ENCODE peak calls at places on chromosomes 13 and 19, in four cellular contexts. P is K562, N is WTC11, E is A549. T is an unnamed sample.

GRCh38 chr13:23707674-23708073 is 137.5 kb downstream of the TNFRSF19 start:
- DNase-seq in P (no peak), N (no peak), E (no peak), T (no peak)

GRCh38 chr13:38265135-38265497 is 84.5 kb upstream of the UFM1 start:
- DNase-seq in P (no peak), N (no peak), E (no peak), T (no peak)

GRCh38 chr13:75566658-75567057 is 17.1 kb downstream of the UCHL3 start:
- DNase-seq in P (no peak), N (no peak), E (peak), T (peak)

GRCh38 chr13:93522486-93522885 is 295.9 kb downstream of the GPC6 start:
- DNase-seq in P (no peak), N (no peak), E (no peak), T (no peak)

GRCh38 chr13:82772802-82773201 is 1109.5 kb downstream of the SLITRK1 start:
- DNase-seq in P (no peak), N (no peak), E (no peak), T (no peak)

GRCh38 chr19:2711175-2711936 is 8.9 kb upstream of the GNG7 start:
- DNase-seq in P (no peak), N (no peak), E (no peak), T (no peak)

GRCh38 chr13:110293037-110293436 is 13.9 kb downstream of the COL4A1 start:
- DNase-seq in P (no peak), N (no peak), E (no peak), T (no peak)

GRCh38 chr19:2782357-2782935 is 627 bp downstream of the SGTA start:
- DNase-seq in P (no peak), N (no peak), E (no peak), T (no peak)

GRCh38 chr13:109672545-109672944 is 113.8 kb downstream of the IRS2 start:
- DNase-seq in P (no peak), N (no peak), E (no peak), T (no peak)

GRCh38 chr13:75908137-75908536 is 272.0 kb downstream of the LMO7 start:
- DNase-seq in P (no peak), N (no peak), E (no peak), T (no peak)

GRCh38 chr19:27774827-27775226 is 1438.1 kb downstream of the UQCRFS1 start:
- DNase-seq in P (peak), N (peak), E (no peak), T (peak)

GRCh38 chr19:55145241-55145640 is 3.8 kb downstream of the TNNT1 start:
- DNase-seq in P (peak), N (no peak), E (no peak), T (no peak)

DNA sequence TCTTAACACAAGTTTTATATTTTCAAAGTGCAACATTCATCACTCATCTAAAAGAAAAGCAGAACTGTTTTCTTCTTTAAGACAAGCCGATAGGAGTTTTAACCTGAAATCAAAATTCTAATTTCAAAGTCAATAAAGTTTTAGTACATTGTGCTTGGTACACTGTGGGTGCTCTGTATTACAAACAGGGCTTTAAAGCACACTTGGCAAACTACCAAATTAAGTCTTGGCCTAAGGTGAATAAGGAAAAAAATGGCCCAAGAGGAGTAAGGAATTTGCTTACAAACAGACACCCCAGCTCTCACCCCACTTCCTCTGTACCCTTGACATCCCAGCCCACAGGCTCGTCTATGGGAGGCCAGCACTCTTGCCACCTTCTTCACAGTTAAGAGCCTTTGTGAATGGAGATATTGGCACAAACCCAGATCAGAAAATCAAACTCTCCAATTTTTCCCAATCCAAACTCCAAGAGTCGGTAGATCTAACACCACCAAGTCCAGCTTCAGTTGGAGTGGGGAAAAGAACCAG is 66.0 kb downstream of the ABCC4 start:
- DNase-seq in P (no peak), N (no peak), E (no peak), T (no peak)
- TF ChIP-seq NR3C1 in P (no peak), N (no peak), E (no peak), T (no peak)

DNA sequence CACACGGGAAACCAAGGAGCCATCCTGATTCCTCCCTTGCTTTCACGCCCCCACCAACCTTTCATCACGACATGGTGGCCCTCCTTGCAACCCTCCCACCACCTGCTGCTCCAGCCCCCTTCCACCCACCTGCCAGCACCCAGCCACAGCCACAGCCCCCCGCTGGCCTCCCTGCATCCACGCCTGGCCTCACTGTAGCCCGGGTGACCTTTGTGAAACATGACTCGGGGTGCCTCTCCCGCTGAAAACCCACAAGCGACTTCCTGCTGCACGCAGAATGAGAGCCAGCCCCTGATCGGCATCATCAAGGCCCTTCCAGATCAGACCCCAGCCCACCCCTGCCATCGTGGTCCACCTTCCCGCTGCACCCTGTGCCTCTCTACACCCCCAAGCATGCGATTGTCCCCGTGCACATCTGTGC is 14.9 kb downstream of the POP4 start:
- DNase-seq in P (no peak), N (no peak), E (no peak), T (no peak)
- TF ChIP-seq NR3C1 in P (no peak), N (no peak), E (no peak), T (no peak)

GRCh38 chr13:50340566-50341287 is 325.5 kb downstream of the KCNRG start:
- DNase-seq in P (no peak), N (no peak), E (no peak), T (no peak)
- TF ChIP-seq NR3C1 in P (no peak), N (no peak), E (no peak), T (no peak)

DNA sequence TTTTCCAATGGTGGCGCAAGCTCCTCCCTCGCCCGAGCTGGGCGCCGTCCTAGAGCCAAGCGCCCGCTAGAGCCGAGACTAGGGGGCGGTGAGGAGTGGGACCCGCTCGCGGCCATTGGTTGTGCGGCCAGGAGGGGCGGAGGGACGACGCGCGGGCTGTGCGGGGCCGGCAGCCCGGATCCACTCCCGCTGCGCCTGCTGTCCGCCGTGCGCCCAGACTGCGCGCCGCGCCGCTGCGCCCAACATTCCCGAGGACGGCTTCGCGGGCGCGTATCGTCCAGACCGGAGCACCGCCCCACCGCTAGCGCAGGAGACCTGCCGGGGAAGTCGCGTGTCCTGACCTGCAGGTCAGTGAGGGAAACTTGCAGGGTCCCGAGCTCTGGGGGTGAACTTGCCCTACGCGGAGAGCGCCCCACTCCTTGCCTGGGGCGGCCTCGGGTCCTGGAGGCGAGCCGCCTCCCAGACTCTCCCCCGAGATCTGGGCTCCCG is at the start of gene SERTM1:
- DNase-seq in P (no peak), N (peak), E (no peak), T (no peak)
- TF ChIP-seq NR3C1 in P (no peak), N (no peak), E (no peak), T (no peak)

DNA sequence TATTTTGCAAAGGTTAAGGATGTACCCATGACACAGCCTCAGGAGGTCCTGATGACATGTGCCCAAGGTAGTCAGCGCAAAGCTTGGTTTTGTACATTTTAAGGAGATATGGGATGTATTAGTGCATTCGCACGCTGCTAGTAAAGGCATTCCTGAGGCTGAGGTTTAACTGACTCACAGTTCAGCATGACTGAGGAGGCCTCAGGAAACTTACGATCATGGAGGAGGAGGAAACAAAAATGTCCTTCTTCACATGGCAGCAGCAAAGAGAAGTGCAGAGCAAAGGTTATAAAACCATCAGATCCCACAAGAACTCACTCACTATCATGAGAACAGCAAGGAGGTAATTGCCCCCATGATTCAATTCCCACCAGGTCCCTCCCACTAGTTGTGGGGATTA is 1017.4 kb downstream of the EFNB2 start:
- DNase-seq in P (no peak), N (no peak), E (no peak), T (no peak)
- TF ChIP-seq NR3C1 in P (no peak), N (no peak), E (no peak), T (no peak)

DNA sequence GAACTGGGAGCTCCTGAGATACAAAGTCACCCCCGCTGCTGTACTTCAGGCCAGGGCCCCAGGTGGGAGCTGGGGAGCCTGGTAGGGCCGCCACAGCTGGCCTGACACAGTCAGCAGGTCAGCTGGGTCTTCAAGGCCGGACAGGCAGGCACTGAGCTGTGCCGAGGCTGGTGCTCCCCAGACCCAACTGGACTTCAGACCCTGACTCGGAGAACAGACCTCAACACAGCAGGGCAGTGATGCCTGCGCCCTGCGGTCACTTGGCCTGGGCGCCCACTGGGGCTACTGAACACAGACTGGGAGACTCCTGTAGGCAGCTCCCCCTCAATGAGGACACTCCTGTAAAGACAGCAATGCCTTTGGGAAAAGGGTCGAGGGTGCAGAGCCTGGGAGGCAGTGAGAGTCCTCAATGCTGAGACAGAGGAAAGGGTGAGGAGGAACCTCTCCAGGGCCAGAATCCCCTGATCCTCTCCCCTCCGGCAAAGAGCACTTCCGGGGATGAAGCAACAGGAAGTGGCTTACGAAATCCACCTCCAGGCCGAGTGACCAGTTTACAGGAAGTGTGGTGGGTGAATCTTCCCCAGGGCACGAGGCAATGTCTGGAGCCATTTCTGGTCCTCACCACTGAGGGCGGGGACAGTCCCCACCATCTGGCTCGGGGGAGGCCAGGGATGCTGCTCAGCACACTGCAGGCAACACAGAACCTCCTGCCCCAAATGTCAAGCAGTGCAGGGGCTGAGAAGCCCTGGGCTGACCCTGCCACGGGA is 40.8 kb upstream of the ISYNA1 start:
- DNase-seq in P (no peak), N (no peak), E (peak), T (peak)
- TF ChIP-seq NR3C1 in P (no peak), N (no peak), E (no peak), T (no peak)

GRCh38 chr19:50264483-50265186 is 61.2 kb downstream of the MYH14 start:
- DNase-seq in P (peak), N (no peak), E (peak), T (peak)

GRCh38 chr19:50268046-50268445 is 61.1 kb downstream of the KCNC3 start:
- DNase-seq in P (no peak), N (no peak), E (no peak), T (no peak)

GRCh38 chr19:50266041-50266440 is 62.6 kb downstream of the MYH14 start:
- DNase-seq in P (no peak), N (no peak), E (no peak), T (peak)

GRCh38 chr19:50268501-50268900 is 60.7 kb downstream of the KCNC3 start:
- DNase-seq in P (no peak), N (no peak), E (no peak), T (no peak)

DNA sequence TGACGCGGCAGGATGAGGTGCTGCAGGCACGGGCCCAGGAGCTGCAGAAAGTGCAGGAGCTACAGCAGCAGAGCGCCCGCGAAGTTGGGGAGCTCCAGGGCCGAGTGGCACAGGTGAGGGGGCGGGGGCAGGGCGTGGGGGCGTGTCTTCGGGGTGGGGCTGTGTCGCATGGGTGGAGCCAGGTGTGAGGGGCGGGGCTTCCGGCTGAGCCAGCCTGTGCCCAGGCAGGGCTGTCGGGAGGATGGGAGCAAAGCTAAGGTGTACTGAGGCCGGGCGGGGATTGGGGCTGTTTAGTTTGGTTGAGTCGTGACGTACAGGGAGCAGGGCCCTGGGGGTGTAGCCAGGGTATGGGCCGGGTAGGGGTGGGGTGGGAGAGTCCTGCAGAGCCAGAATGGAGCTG is 62.3 kb downstream of the KCNC3 start:
- DNase-seq in P (peak), N (peak), E (peak), T (no peak)
- TF ChIP-seq NR3C1 in P (no peak), N (no peak), E (no peak), T (no peak)

GRCh38 chr13:33276581-33276980 is 9.0 kb downstream of the STARD13 start:
- DNase-seq in P (no peak), N (no peak), E (no peak), T (no peak)
- TF ChIP-seq NR3C1 in P (no peak), N (no peak), E (no peak), T (no peak)

DNA sequence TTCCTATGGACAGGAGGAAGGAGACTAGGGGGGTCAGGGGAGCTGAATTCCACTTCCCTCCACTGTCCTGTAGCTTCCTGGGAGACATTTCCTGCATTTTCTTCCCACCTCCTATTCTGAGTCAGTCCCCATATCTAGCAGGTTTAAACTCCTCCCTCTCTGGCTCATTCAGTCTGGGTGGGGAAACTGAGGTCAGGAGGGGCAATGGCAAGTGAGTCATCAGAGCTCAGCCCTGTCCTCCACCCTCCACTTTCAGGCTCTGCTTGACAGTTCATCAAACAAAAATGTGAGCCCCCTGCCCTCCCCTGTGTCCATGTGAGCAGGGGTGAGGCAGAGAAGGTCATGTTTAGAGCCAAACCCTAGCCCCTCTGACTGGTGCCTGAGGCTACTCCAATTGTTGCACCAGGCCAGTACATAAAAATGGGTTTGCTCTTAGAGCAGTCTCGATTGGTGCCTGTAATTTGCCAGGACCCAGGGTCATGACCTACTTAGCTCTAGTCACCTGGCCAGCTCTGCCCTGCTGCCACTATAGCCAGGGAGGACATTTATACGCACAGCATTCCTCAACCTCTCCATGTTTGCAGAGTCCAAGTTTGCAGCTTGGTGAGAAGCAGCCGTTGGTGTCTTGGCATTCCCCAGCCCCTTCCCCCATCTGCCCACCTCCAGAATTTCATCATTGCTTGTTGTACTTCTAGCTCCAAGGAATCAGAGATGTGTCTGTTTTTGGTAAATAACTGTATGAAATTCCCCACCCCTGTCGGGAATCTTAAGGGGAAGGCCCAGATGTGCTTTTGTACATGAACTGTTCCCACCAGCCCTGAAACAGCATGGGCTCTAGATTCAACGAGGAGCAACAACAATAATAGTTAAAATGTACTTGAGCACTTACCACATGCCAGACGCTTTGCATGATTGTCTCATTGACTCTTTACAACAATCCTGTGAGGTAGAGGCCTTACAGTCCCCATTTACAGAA is 20.7 kb downstream of the SAMD4B start:
- DNase-seq in P (no peak), N (no peak), E (no peak), T (no peak)
- TF ChIP-seq NR3C1 in P (no peak), N (no peak), E (no peak), T (no peak)